ENCODE peak calls at places on chromosome 12, in eight cellular contexts. One of them, this sample, is unnamed.

GRCh38 chr12:6438345-6438744 is 6.4 kb upstream of the CD27 start:
- DNase-seq in AG04449: no peak
- DNase-seq in stimulated activated CD8-positive, alpha-beta memory T cell treated with anti-CD3 and anti-CD28 coated beads, Interleukin-12 subunit alpha, Interleukin-12 subunit beta, amount 100 ng/mL, for 4 hours: no peak
- DNase-seq in colonic mucosa: no peak
- DNase-seq in substantia nigra: no peak
- DNase-seq in uterus: no peak
- DNase-seq in progenitor cell of endocrine pancreas: no peak
- DNase-seq in NCI-H774: no peak
- DNase-seq in this sample: no peak

GRCh38 chr12:2185751-2186341 is 133.1 kb downstream of the CACNA1C start:
- DNase-seq in uterus: no peak
- DNase-seq in AG04449: no peak
- DNase-seq in colonic mucosa: no peak
- DNase-seq in substantia nigra: no peak
- DNase-seq in stimulated activated CD8-positive, alpha-beta memory T cell treated with anti-CD3 and anti-CD28 coated beads, Interleukin-12 subunit alpha, Interleukin-12 subunit beta, amount 100 ng/mL, for 4 hours: no peak
- DNase-seq in progenitor cell of endocrine pancreas: no peak
- DNase-seq in NCI-H774: no peak
- DNase-seq in this sample: no peak

GRCh38 chr12:103050273-103050672 is 92.8 kb downstream of the ASCL1 start:
- DNase-seq in uterus: no peak
- DNase-seq in stimulated activated CD8-positive, alpha-beta memory T cell treated with anti-CD3 and anti-CD28 coated beads, Interleukin-12 subunit alpha, Interleukin-12 subunit beta, amount 100 ng/mL, for 4 hours: no peak
- DNase-seq in substantia nigra: no peak
- DNase-seq in NCI-H774: no peak
- DNase-seq in colonic mucosa: no peak
- DNase-seq in progenitor cell of endocrine pancreas: no peak
- DNase-seq in AG04449: no peak
- DNase-seq in this sample: no peak

GRCh38 chr12:5172886-5173285 is 129.2 kb downstream of the KCNA5 start:
- DNase-seq in progenitor cell of endocrine pancreas: no peak
- DNase-seq in NCI-H774: no peak
- DNase-seq in colonic mucosa: no peak
- DNase-seq in substantia nigra: no peak
- DNase-seq in AG04449: no peak
- DNase-seq in stimulated activated CD8-positive, alpha-beta memory T cell treated with anti-CD3 and anti-CD28 coated beads, Interleukin-12 subunit alpha, Interleukin-12 subunit beta, amount 100 ng/mL, for 4 hours: no peak
- DNase-seq in uterus: no peak
- DNase-seq in this sample: no peak

GRCh38 chr12:17992002-17992656 is 97.9 kb downstream of the RERGL start:
- DNase-seq in substantia nigra: peak
- DNase-seq in AG04449: peak
- DNase-seq in colonic mucosa: no peak
- DNase-seq in NCI-H774: peak
- DNase-seq in uterus: no peak
- DNase-seq in progenitor cell of endocrine pancreas: peak
- DNase-seq in stimulated activated CD8-positive, alpha-beta memory T cell treated with anti-CD3 and anti-CD28 coated beads, Interleukin-12 subunit alpha, Interleukin-12 subunit beta, amount 100 ng/mL, for 4 hours: no peak
- DNase-seq in this sample: no peak

GRCh38 chr12:76032043-76032981 is 736 bp upstream of the PHLDA1 start:
- DNase-seq in progenitor cell of endocrine pancreas: no peak
- DNase-seq in stimulated activated CD8-positive, alpha-beta memory T cell treated with anti-CD3 and anti-CD28 coated beads, Interleukin-12 subunit alpha, Interleukin-12 subunit beta, amount 100 ng/mL, for 4 hours: peak
- DNase-seq in uterus: peak
- DNase-seq in NCI-H774: no peak
- DNase-seq in colonic mucosa: peak
- DNase-seq in AG04449: no peak
- DNase-seq in substantia nigra: peak
- DNase-seq in this sample: no peak

GRCh38 chr12:84982888-84983287 is 53.2 kb downstream of the TSPAN19 start:
- DNase-seq in colonic mucosa: no peak
- DNase-seq in progenitor cell of endocrine pancreas: no peak
- DNase-seq in stimulated activated CD8-positive, alpha-beta memory T cell treated with anti-CD3 and anti-CD28 coated beads, Interleukin-12 subunit alpha, Interleukin-12 subunit beta, amount 100 ng/mL, for 4 hours: no peak
- DNase-seq in AG04449: no peak
- DNase-seq in NCI-H774: no peak
- DNase-seq in uterus: no peak
- DNase-seq in substantia nigra: no peak
- DNase-seq in this sample: no peak

GRCh38 chr12:92304335-92305066 is 158.9 kb upstream of the BTG1 start:
- DNase-seq in colonic mucosa: no peak
- DNase-seq in AG04449: no peak
- DNase-seq in uterus: no peak
- DNase-seq in NCI-H774: no peak
- DNase-seq in substantia nigra: no peak
- DNase-seq in progenitor cell of endocrine pancreas: no peak
- DNase-seq in stimulated activated CD8-positive, alpha-beta memory T cell treated with anti-CD3 and anti-CD28 coated beads, Interleukin-12 subunit alpha, Interleukin-12 subunit beta, amount 100 ng/mL, for 4 hours: no peak
- DNase-seq in this sample: no peak

GRCh38 chr12:122646568-122647220 is 56.5 kb downstream of the HCAR2 start:
- DNase-seq in colonic mucosa: no peak
- DNase-seq in uterus: no peak
- DNase-seq in stimulated activated CD8-positive, alpha-beta memory T cell treated with anti-CD3 and anti-CD28 coated beads, Interleukin-12 subunit alpha, Interleukin-12 subunit beta, amount 100 ng/mL, for 4 hours: peak
- DNase-seq in substantia nigra: no peak
- DNase-seq in progenitor cell of endocrine pancreas: no peak
- DNase-seq in AG04449: peak
- DNase-seq in NCI-H774: no peak
- DNase-seq in this sample: no peak

GRCh38 chr12:107088912-107089311 is 4.4 kb downstream of the CRY1 start:
- DNase-seq in colonic mucosa: no peak
- DNase-seq in substantia nigra: no peak
- DNase-seq in uterus: no peak
- DNase-seq in NCI-H774: no peak
- DNase-seq in progenitor cell of endocrine pancreas: no peak
- DNase-seq in AG04449: no peak
- DNase-seq in stimulated activated CD8-positive, alpha-beta memory T cell treated with anti-CD3 and anti-CD28 coated beads, Interleukin-12 subunit alpha, Interleukin-12 subunit beta, amount 100 ng/mL, for 4 hours: no peak
- DNase-seq in this sample: no peak

GRCh38 chr12:56084958-56085543 is 5.1 kb downstream of the ERBB3 start:
- DNase-seq in uterus: no peak
- DNase-seq in progenitor cell of endocrine pancreas: no peak
- DNase-seq in stimulated activated CD8-positive, alpha-beta memory T cell treated with anti-CD3 and anti-CD28 coated beads, Interleukin-12 subunit alpha, Interleukin-12 subunit beta, amount 100 ng/mL, for 4 hours: no peak
- DNase-seq in NCI-H774: no peak
- DNase-seq in colonic mucosa: peak
- DNase-seq in AG04449: no peak
- DNase-seq in substantia nigra: no peak
- DNase-seq in this sample: no peak

GRCh38 chr12:107525063-107525718 is 160.4 kb upstream of the PWP1 start:
- DNase-seq in NCI-H774: peak
- DNase-seq in AG04449: no peak
- DNase-seq in substantia nigra: no peak
- DNase-seq in stimulated activated CD8-positive, alpha-beta memory T cell treated with anti-CD3 and anti-CD28 coated beads, Interleukin-12 subunit alpha, Interleukin-12 subunit beta, amount 100 ng/mL, for 4 hours: no peak
- DNase-seq in colonic mucosa: no peak
- DNase-seq in uterus: no peak
- DNase-seq in progenitor cell of endocrine pancreas: no peak
- DNase-seq in this sample: no peak

GRCh38 chr12:64452559-64453329 is 824 bp downstream of the TBK1 start:
- DNase-seq in stimulated activated CD8-positive, alpha-beta memory T cell treated with anti-CD3 and anti-CD28 coated beads, Interleukin-12 subunit alpha, Interleukin-12 subunit beta, amount 100 ng/mL, for 4 hours: no peak
- DNase-seq in colonic mucosa: peak
- DNase-seq in NCI-H774: peak
- DNase-seq in substantia nigra: no peak
- DNase-seq in AG04449: peak
- DNase-seq in uterus: no peak
- DNase-seq in progenitor cell of endocrine pancreas: no peak
- DNase-seq in this sample: peak

GRCh38 chr12:12384601-12385321 is 27.9 kb downstream of the BORCS5 start:
- DNase-seq in progenitor cell of endocrine pancreas: no peak
- DNase-seq in uterus: no peak
- DNase-seq in substantia nigra: peak
- DNase-seq in NCI-H774: no peak
- DNase-seq in AG04449: no peak
- DNase-seq in stimulated activated CD8-positive, alpha-beta memory T cell treated with anti-CD3 and anti-CD28 coated beads, Interleukin-12 subunit alpha, Interleukin-12 subunit beta, amount 100 ng/mL, for 4 hours: peak
- DNase-seq in colonic mucosa: peak
- DNase-seq in this sample: no peak

GRCh38 chr12:125393569-125393968 is 328.3 kb downstream of the AACS start:
- DNase-seq in colonic mucosa: peak
- DNase-seq in uterus: no peak
- DNase-seq in substantia nigra: no peak
- DNase-seq in stimulated activated CD8-positive, alpha-beta memory T cell treated with anti-CD3 and anti-CD28 coated beads, Interleukin-12 subunit alpha, Interleukin-12 subunit beta, amount 100 ng/mL, for 4 hours: no peak
- DNase-seq in NCI-H774: no peak
- DNase-seq in AG04449: no peak
- DNase-seq in progenitor cell of endocrine pancreas: no peak
- DNase-seq in this sample: no peak

GRCh38 chr12:51631021-51631420 is 40.0 kb downstream of the SCN8A start:
- DNase-seq in progenitor cell of endocrine pancreas: no peak
- DNase-seq in AG04449: no peak
- DNase-seq in NCI-H774: no peak
- DNase-seq in stimulated activated CD8-positive, alpha-beta memory T cell treated with anti-CD3 and anti-CD28 coated beads, Interleukin-12 subunit alpha, Interleukin-12 subunit beta, amount 100 ng/mL, for 4 hours: no peak
- DNase-seq in uterus: no peak
- DNase-seq in colonic mucosa: no peak
- DNase-seq in substantia nigra: no peak
- DNase-seq in this sample: no peak

GRCh38 chr12:42935756-42936155 is 346.2 kb upstream of the PRICKLE1 start:
- DNase-seq in uterus: no peak
- DNase-seq in stimulated activated CD8-positive, alpha-beta memory T cell treated with anti-CD3 and anti-CD28 coated beads, Interleukin-12 subunit alpha, Interleukin-12 subunit beta, amount 100 ng/mL, for 4 hours: no peak
- DNase-seq in progenitor cell of endocrine pancreas: no peak
- DNase-seq in AG04449: no peak
- DNase-seq in colonic mucosa: no peak
- DNase-seq in substantia nigra: no peak
- DNase-seq in NCI-H774: no peak
- DNase-seq in this sample: no peak